ENCODE peak calls at places on chromosome 13, in six cellular contexts. One of them, this sample, is unnamed.

GRCh38 chr13:103351035-103351828 is 285.0 kb upstream of the SLC10A2 start:
- DNase-seq in EH: peak
- DNase-seq in fibroblast of the aortic adventitia: peak
- DNase-seq in iris pigment epithelial cell: peak
- DNase-seq in kidney tubule cell: peak
- DNase-seq in AG04450: no peak
- DNase-seq in this sample: no peak

GRCh38 chr13:111167290-111167689 is 52.2 kb downstream of the ARHGEF7 start:
- DNase-seq in EH: no peak
- DNase-seq in fibroblast of the aortic adventitia: no peak
- DNase-seq in iris pigment epithelial cell: no peak
- DNase-seq in kidney tubule cell: no peak
- DNase-seq in AG04450: no peak
- DNase-seq in this sample: no peak

GRCh38 chr13:107205318-107206112 is 637.6 kb upstream of the ARGLU1 start:
- DNase-seq in EH: peak
- DNase-seq in fibroblast of the aortic adventitia: peak
- DNase-seq in iris pigment epithelial cell: peak
- DNase-seq in kidney tubule cell: peak
- DNase-seq in AG04450: peak
- DNase-seq in this sample: peak

GRCh38 chr13:20475927-20476691 is 49.5 kb downstream of the CRYL1 start:
- DNase-seq in EH: no peak
- DNase-seq in fibroblast of the aortic adventitia: no peak
- DNase-seq in iris pigment epithelial cell: no peak
- DNase-seq in kidney tubule cell: no peak
- DNase-seq in AG04450: no peak
- DNase-seq in this sample: peak

GRCh38 chr13:114225610-114226009 is 9.1 kb upstream of the CDC16 start:
- DNase-seq in EH: no peak
- DNase-seq in fibroblast of the aortic adventitia: no peak
- DNase-seq in iris pigment epithelial cell: no peak
- DNase-seq in kidney tubule cell: no peak
- DNase-seq in AG04450: no peak
- DNase-seq in this sample: no peak

GRCh38 chr13:31322025-31322424 is 122.2 kb downstream of the B3GLCT start:
- DNase-seq in EH: no peak
- DNase-seq in fibroblast of the aortic adventitia: peak
- DNase-seq in iris pigment epithelial cell: peak
- DNase-seq in kidney tubule cell: no peak
- DNase-seq in AG04450: no peak
- DNase-seq in this sample: no peak

GRCh38 chr13:46504036-46504435 is 48.9 kb upstream of the LRCH1 start:
- DNase-seq in EH: no peak
- DNase-seq in fibroblast of the aortic adventitia: no peak
- DNase-seq in iris pigment epithelial cell: no peak
- DNase-seq in kidney tubule cell: no peak
- DNase-seq in AG04450: no peak
- DNase-seq in this sample: no peak

GRCh38 chr13:83325454-83325853 is 556.8 kb downstream of the SLITRK1 start:
- DNase-seq in EH: peak
- DNase-seq in fibroblast of the aortic adventitia: peak
- DNase-seq in iris pigment epithelial cell: peak
- DNase-seq in kidney tubule cell: peak
- DNase-seq in AG04450: peak
- DNase-seq in this sample: no peak

GRCh38 chr13:52067237-52067636 is 42.7 kb downstream of the UTP14C start:
- DNase-seq in EH: no peak
- DNase-seq in fibroblast of the aortic adventitia: no peak
- DNase-seq in iris pigment epithelial cell: peak
- DNase-seq in kidney tubule cell: no peak
- DNase-seq in AG04450: no peak
- DNase-seq in this sample: no peak

GRCh38 chr13:22278336-22278929 is 607.6 kb downstream of the FGF9 start:
- DNase-seq in EH: peak
- DNase-seq in fibroblast of the aortic adventitia: peak
- DNase-seq in iris pigment epithelial cell: no peak
- DNase-seq in kidney tubule cell: peak
- DNase-seq in AG04450: peak
- DNase-seq in this sample: no peak

GRCh38 chr13:106533101-106533939 is 2.1 kb downstream of the EFNB2 start:
- DNase-seq in EH: peak
- DNase-seq in fibroblast of the aortic adventitia: peak
- DNase-seq in iris pigment epithelial cell: peak
- DNase-seq in kidney tubule cell: peak
- DNase-seq in AG04450: peak
- DNase-seq in this sample: no peak

GRCh38 chr13:48564046-48564445 is 31.2 kb upstream of the RCBTB2 start:
- DNase-seq in EH: peak
- DNase-seq in fibroblast of the aortic adventitia: peak
- DNase-seq in iris pigment epithelial cell: peak
- DNase-seq in kidney tubule cell: no peak
- DNase-seq in AG04450: no peak
- DNase-seq in this sample: peak

GRCh38 chr13:94254737-94255136 is 224.7 kb downstream of the DCT start:
- DNase-seq in EH: no peak
- DNase-seq in fibroblast of the aortic adventitia: peak
- DNase-seq in iris pigment epithelial cell: no peak
- DNase-seq in kidney tubule cell: no peak
- DNase-seq in AG04450: no peak
- DNase-seq in this sample: no peak

GRCh38 chr13:19586904-19587634 is 25.7 kb upstream of the TPTE2 start:
- DNase-seq in EH: peak
- DNase-seq in fibroblast of the aortic adventitia: no peak
- DNase-seq in iris pigment epithelial cell: peak
- DNase-seq in kidney tubule cell: peak
- DNase-seq in AG04450: no peak
- DNase-seq in this sample: peak

This sample was measured in T-helper 2 cell.